ENCODE peak calls at places on chromosome 1, in five cellular contexts. One of them, this sample, is unnamed.

GRCh38 chr1:111733183-111733995 is 5.8 kb downstream of the INKA2 start:
- DNase-seq in IMR-90: peak
- DNase-seq in A549: no peak
- DNase-seq in HepG2: peak
- DNase-seq in H1: no peak
- DNase-seq in this sample: peak

GRCh38 chr1:117290855-117291254 is 76.4 kb upstream of the MAN1A2 start:
- DNase-seq in IMR-90: no peak
- DNase-seq in A549: no peak
- DNase-seq in HepG2: no peak
- DNase-seq in H1: no peak
- DNase-seq in this sample: no peak

GRCh38 chr1:240508950-240509349 is 103.0 kb downstream of the GREM2 start:
- DNase-seq in IMR-90: peak
- DNase-seq in A549: no peak
- DNase-seq in HepG2: no peak
- DNase-seq in H1: no peak
- DNase-seq in this sample: no peak

GRCh38 chr1:39141925-39142324 is 62.6 kb upstream of the MACF1 start:
- DNase-seq in IMR-90: peak
- DNase-seq in A549: no peak
- DNase-seq in HepG2: no peak
- DNase-seq in H1: no peak
- DNase-seq in this sample: no peak

GRCh38 chr1:109910963-109911798 is 532 bp downstream of the CSF1 start:
- DNase-seq in IMR-90: no peak
- DNase-seq in A549: no peak
- DNase-seq in HepG2: no peak
- DNase-seq in H1: no peak
- DNase-seq in this sample: no peak

GRCh38 chr1:228463559-228464455 is 23.4 kb upstream of the RNF187 start:
- DNase-seq in IMR-90: peak
- DNase-seq in A549: peak
- DNase-seq in HepG2: no peak
- DNase-seq in H1: no peak
- DNase-seq in this sample: peak

GRCh38 chr1:228318823-228319241 is 87.8 kb downstream of the TRIM11 start:
- DNase-seq in IMR-90: no peak
- DNase-seq in A549: no peak
- DNase-seq in HepG2: no peak
- DNase-seq in H1: no peak
- DNase-seq in this sample: no peak

GRCh38 chr1:42844592-42845140 is 1.7 kb upstream of the ZNF691 start:
- DNase-seq in IMR-90: peak
- DNase-seq in A549: no peak
- DNase-seq in HepG2: no peak
- DNase-seq in H1: no peak
- DNase-seq in this sample: no peak

GRCh38 chr1:13913396-13913795 is 213.4 kb downstream of the PRDM2 start:
- DNase-seq in IMR-90: no peak
- DNase-seq in A549: no peak
- DNase-seq in HepG2: no peak
- DNase-seq in H1: no peak
- DNase-seq in this sample: no peak

GRCh38 chr1:188425687-188426086 is 1596.9 kb downstream of the PLA2G4A start:
- DNase-seq in IMR-90: peak
- DNase-seq in A549: no peak
- DNase-seq in HepG2: no peak
- DNase-seq in H1: no peak
- DNase-seq in this sample: no peak

GRCh38 chr1:3315991-3316943 is 138.2 kb upstream of the ARHGEF16 start:
- DNase-seq in IMR-90: no peak
- DNase-seq in A549: no peak
- DNase-seq in HepG2: peak
- DNase-seq in H1: no peak
- DNase-seq in this sample: no peak

GRCh38 chr1:81144240-81144639 is 656.5 kb upstream of the ADGRL2 start:
- DNase-seq in IMR-90: no peak
- DNase-seq in A549: no peak
- DNase-seq in HepG2: no peak
- DNase-seq in H1: no peak
- DNase-seq in this sample: no peak

GRCh38 chr1:109788695-109789521 is 25.2 kb upstream of the EPS8L3 start:
- DNase-seq in IMR-90: no peak
- DNase-seq in A549: peak
- DNase-seq in HepG2: peak
- DNase-seq in H1: no peak
- DNase-seq in this sample: peak

GRCh38 chr1:31531177-31532000 is 44.9 kb upstream of the TINAGL1 start:
- DNase-seq in IMR-90: peak
- DNase-seq in A549: no peak
- DNase-seq in HepG2: no peak
- DNase-seq in H1: no peak
- DNase-seq in this sample: no peak

GRCh38 chr1:179867493-179868330 is 9.9 kb downstream of the TOR1AIP2 start:
- DNase-seq in IMR-90: peak
- DNase-seq in A549: peak
- DNase-seq in HepG2: peak
- DNase-seq in H1: no peak
- DNase-seq in this sample: peak

GRCh38 chr1:154621875-154622274 is 13.9 kb upstream of the ADAR start:
- DNase-seq in IMR-90: no peak
- DNase-seq in A549: no peak
- DNase-seq in HepG2: no peak
- DNase-seq in H1: no peak
- DNase-seq in this sample: peak

GRCh38 chr1:156648951-156649350 is 7.0 kb downstream of the BCAN start:
- DNase-seq in IMR-90: no peak
- DNase-seq in A549: no peak
- DNase-seq in HepG2: no peak
- DNase-seq in H1: no peak
- DNase-seq in this sample: no peak

GRCh38 chr1:106814418-106814817 is 242.1 kb upstream of the PRMT6 start:
- DNase-seq in IMR-90: no peak
- DNase-seq in A549: no peak
- DNase-seq in HepG2: no peak
- DNase-seq in H1: no peak
- DNase-seq in this sample: no peak

GRCh38 chr1:56948403-56949023 is 17.3 kb downstream of the C8B start:
- DNase-seq in IMR-90: peak
- DNase-seq in A549: no peak
- DNase-seq in HepG2: no peak
- DNase-seq in H1: no peak
- DNase-seq in this sample: no peak

DNA sequence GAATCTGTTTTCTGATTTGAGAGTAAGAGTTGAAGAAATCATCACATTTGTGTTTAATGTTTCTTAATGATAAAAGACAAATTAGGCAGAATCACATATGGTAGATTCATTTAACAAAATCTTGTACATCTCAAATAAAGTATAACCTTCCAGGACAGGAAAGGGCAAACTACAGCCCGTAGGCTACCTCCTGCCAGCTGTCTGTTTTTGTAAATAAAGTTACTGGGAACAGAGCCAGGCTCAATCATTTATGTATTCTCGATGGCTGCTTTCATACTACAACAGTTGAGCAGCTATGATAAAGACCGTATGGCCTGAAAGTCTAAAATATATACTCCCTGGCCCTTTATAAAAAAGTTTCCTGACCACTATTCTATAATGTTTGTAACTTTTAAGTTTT is 204.1 kb downstream of the COL24A1 start:
- DNase-seq in IMR-90: peak
- DNase-seq in A549: no peak
- DNase-seq in HepG2: no peak
- DNase-seq in H1: no peak
- DNase-seq in this sample: no peak
- TF ChIP-seq MAFK in IMR-90: no peak
- TF ChIP-seq MAFK in A549: no peak
- TF ChIP-seq MAFK in HepG2: no peak
- TF ChIP-seq MAFK in H1: no peak
- TF ChIP-seq MAFK in this sample: no peak

GRCh38 chr1:203557958-203558760 is 64.2 kb downstream of the OPTC start:
- DNase-seq in IMR-90: peak
- DNase-seq in A549: peak
- DNase-seq in HepG2: no peak
- DNase-seq in H1: no peak
- DNase-seq in this sample: no peak
- TF ChIP-seq MAFK in IMR-90: peak
- TF ChIP-seq MAFK in A549: peak
- TF ChIP-seq MAFK in HepG2: no peak
- TF ChIP-seq MAFK in H1: no peak
- TF ChIP-seq MAFK in this sample: no peak

GRCh38 chr1:25247829-25248754 is 838 bp upstream of the RSRP1 start:
- DNase-seq in IMR-90: no peak
- DNase-seq in A549: no peak
- DNase-seq in HepG2: no peak
- DNase-seq in H1: no peak
- DNase-seq in this sample: no peak

GRCh38 chr1:25245393-25245792 is 1.9 kb downstream of the RSRP1 start:
- DNase-seq in IMR-90: no peak
- DNase-seq in A549: no peak
- DNase-seq in HepG2: no peak
- DNase-seq in H1: no peak
- DNase-seq in this sample: no peak

GRCh38 chr1:25246600-25247023 is 642 bp downstream of the RSRP1 start:
- DNase-seq in IMR-90: no peak
- DNase-seq in A549: no peak
- DNase-seq in HepG2: no peak
- DNase-seq in H1: no peak
- DNase-seq in this sample: no peak

GRCh38 chr1:25247024-25247828 is at the start of gene RSRP1:
- DNase-seq in IMR-90: peak
- DNase-seq in A549: peak
- DNase-seq in HepG2: peak
- DNase-seq in H1: peak
- DNase-seq in this sample: peak

GRCh38 chr1:25245809-25246599 is 1.2 kb downstream of the RSRP1 start:
- DNase-seq in IMR-90: peak
- DNase-seq in A549: peak
- DNase-seq in HepG2: peak
- DNase-seq in H1: no peak
- DNase-seq in this sample: peak
- TF ChIP-seq MAFK in IMR-90: no peak
- TF ChIP-seq MAFK in A549: no peak
- TF ChIP-seq MAFK in HepG2: no peak
- TF ChIP-seq MAFK in H1: no peak
- TF ChIP-seq MAFK in this sample: no peak

GRCh38 chr1:172781513-172782140 is 122.7 kb downstream of the FASLG start:
- DNase-seq in IMR-90: no peak
- DNase-seq in A549: no peak
- DNase-seq in HepG2: no peak
- DNase-seq in H1: no peak
- DNase-seq in this sample: no peak
- TF ChIP-seq MAFK in IMR-90: no peak
- TF ChIP-seq MAFK in A549: no peak
- TF ChIP-seq MAFK in HepG2: no peak
- TF ChIP-seq MAFK in H1: no peak
- TF ChIP-seq MAFK in this sample: no peak

GRCh38 chr1:93723733-93724270 is 42.2 kb upstream of the BCAR3 start:
- DNase-seq in IMR-90: no peak
- DNase-seq in A549: no peak
- DNase-seq in HepG2: no peak
- DNase-seq in H1: no peak
- DNase-seq in this sample: no peak

GRCh38 chr1:93717639-93718038 is 36.0 kb upstream of the BCAR3 start:
- DNase-seq in IMR-90: no peak
- DNase-seq in A549: no peak
- DNase-seq in HepG2: no peak
- DNase-seq in H1: no peak
- DNase-seq in this sample: no peak

GRCh38 chr1:93720931-93721614 is 39.4 kb upstream of the BCAR3 start:
- DNase-seq in IMR-90: no peak
- DNase-seq in A549: no peak
- DNase-seq in HepG2: no peak
- DNase-seq in H1: no peak
- DNase-seq in this sample: no peak

GRCh38 chr1:93723101-93723500 is 41.5 kb upstream of the BCAR3 start:
- DNase-seq in IMR-90: no peak
- DNase-seq in A549: no peak
- DNase-seq in HepG2: no peak
- DNase-seq in H1: no peak
- DNase-seq in this sample: no peak

GRCh38 chr1:93722081-93723031 is 40.7 kb upstream of the BCAR3 start:
- DNase-seq in IMR-90: no peak
- DNase-seq in A549: no peak
- DNase-seq in HepG2: no peak
- DNase-seq in H1: no peak
- DNase-seq in this sample: no peak
- TF ChIP-seq MAFK in IMR-90: no peak
- TF ChIP-seq MAFK in A549: no peak
- TF ChIP-seq MAFK in HepG2: no peak
- TF ChIP-seq MAFK in H1: no peak
- TF ChIP-seq MAFK in this sample: no peak

GRCh38 chr1:49364676-49365075 is 588.0 kb upstream of the BEND5 start:
- DNase-seq in IMR-90: no peak
- DNase-seq in A549: no peak
- DNase-seq in HepG2: no peak
- DNase-seq in H1: no peak
- DNase-seq in this sample: no peak

GRCh38 chr1:49358036-49358435 is 581.3 kb upstream of the BEND5 start:
- DNase-seq in IMR-90: no peak
- DNase-seq in A549: no peak
- DNase-seq in HepG2: no peak
- DNase-seq in H1: no peak
- DNase-seq in this sample: no peak

GRCh38 chr1:49363628-49364027 is 586.9 kb upstream of the BEND5 start:
- DNase-seq in IMR-90: no peak
- DNase-seq in A549: no peak
- DNase-seq in HepG2: no peak
- DNase-seq in H1: no peak
- DNase-seq in this sample: no peak
- TF ChIP-seq MAFK in IMR-90: no peak
- TF ChIP-seq MAFK in A549: no peak
- TF ChIP-seq MAFK in HepG2: no peak
- TF ChIP-seq MAFK in H1: no peak
- TF ChIP-seq MAFK in this sample: no peak

DNA sequence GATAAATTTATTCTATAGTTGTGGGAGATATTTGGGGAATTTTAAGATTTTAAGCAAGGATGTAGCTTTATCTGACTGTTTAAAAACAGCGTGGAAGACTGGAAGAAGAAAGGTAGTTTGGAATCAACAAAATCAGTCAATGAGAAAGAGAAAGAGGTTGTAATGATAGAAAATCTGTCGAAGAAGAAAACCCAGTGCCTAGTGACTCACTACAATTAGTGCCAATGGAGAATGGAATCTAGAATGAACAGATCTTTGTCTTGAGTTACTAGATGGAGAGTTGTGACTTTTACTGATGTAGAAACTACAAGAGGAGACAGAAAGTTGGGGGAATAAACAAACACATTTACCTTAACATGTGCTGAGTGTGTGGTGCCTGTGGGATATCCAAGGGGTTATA is 577.8 kb upstream of the NR5A2 start:
- DNase-seq in IMR-90: no peak
- DNase-seq in A549: no peak
- DNase-seq in HepG2: no peak
- DNase-seq in H1: no peak
- DNase-seq in this sample: no peak
- TF ChIP-seq MAFK in IMR-90: no peak
- TF ChIP-seq MAFK in A549: no peak
- TF ChIP-seq MAFK in HepG2: no peak
- TF ChIP-seq MAFK in H1: no peak
- TF ChIP-seq MAFK in this sample: no peak

This sample was measured in K562.